ENCODE peak calls at places on chromosomes 1 and 21, in four cellular contexts. P is HepG2, D is GM12878, A is K562. Y is an unnamed sample.

GRCh38 chr21:20388400-20388799 is 609.8 kb upstream of the NCAM2 start:
- DNase-seq in P (no peak), D (no peak), A (no peak), Y (no peak)

GRCh38 chr21:42238185-42238934 is 19.4 kb downstream of the ABCG1 start:
- DNase-seq in P (no peak), D (peak; percentile 57), A (no peak), Y (no peak)

GRCh38 chr1:212979340-212980122 is 29.2 kb downstream of the VASH2 start:
- DNase-seq in P (no peak), D (peak; percentile 96), A (no peak), Y (no peak)

GRCh38 chr1:234325878-234326492 is 47.3 kb upstream of the COA6 start:
- DNase-seq in P (no peak), D (no peak), A (no peak), Y (no peak)

GRCh38 chr1:220281159-220281574 is 8.9 kb upstream of the RAB3GAP2 start:
- DNase-seq in P (no peak), D (no peak), A (no peak), Y (peak; percentile 12)

GRCh38 chr21:30102881-30103280 is 63.7 kb downstream of the CLDN17 start:
- DNase-seq in P (no peak), D (no peak), A (no peak), Y (no peak)

GRCh38 chr1:22801753-22802152 is 91.1 kb downstream of the EPHB2 start:
- DNase-seq in P (no peak), D (no peak), A (no peak), Y (no peak)

GRCh38 chr1:156347337-156347736 is 9.0 kb downstream of the TSACC start:
- DNase-seq in P (no peak), D (no peak), A (no peak), Y (no peak)

GRCh38 chr1:154186177-154186576 is 5.7 kb downstream of the TPM3 start:
- DNase-seq in P (peak; percentile 43), D (no peak), A (peak; percentile 61), Y (peak; percentile 36)

GRCh38 chr21:46108827-46109226 is 10.9 kb downstream of the COL6A2 start:
- DNase-seq in P (no peak), D (no peak), A (no peak), Y (no peak)

GRCh38 chr21:14916676-14917141 is 148.1 kb downstream of the NRIP1 start:
- DNase-seq in P (no peak), D (no peak), A (no peak), Y (no peak)

GRCh38 chr1:62912028-62912638 is 128.2 kb downstream of the ATG4C start:
- DNase-seq in P (peak; percentile 9), D (no peak), A (peak; percentile 36), Y (peak; percentile 2)

GRCh38 chr1:206797534-206798383 is 25.5 kb upstream of the IL10 start:
- DNase-seq in P (no peak), D (no peak), A (peak; percentile 69), Y (peak; percentile 35)

GRCh38 chr1:226668173-226668560 is 70.9 kb downstream of the ITPKB start:
- DNase-seq in P (no peak), D (no peak), A (no peak), Y (no peak)

GRCh38 chr1:145961109-145961424 is 3.2 kb upstream of the LIX1L start:
- DNase-seq in P (no peak), D (no peak), A (no peak), Y (no peak)

GRCh38 chr1:184773762-184774320 is 19.2 kb upstream of the EDEM3 start:
- DNase-seq in P (no peak), D (no peak), A (no peak), Y (no peak)

GRCh38 chr1:85283475-85284199 is 7.2 kb upstream of the BCL10 start:
- DNase-seq in P (peak; percentile 44), D (no peak), A (peak; percentile 37), Y (peak; percentile 51)

DNA sequence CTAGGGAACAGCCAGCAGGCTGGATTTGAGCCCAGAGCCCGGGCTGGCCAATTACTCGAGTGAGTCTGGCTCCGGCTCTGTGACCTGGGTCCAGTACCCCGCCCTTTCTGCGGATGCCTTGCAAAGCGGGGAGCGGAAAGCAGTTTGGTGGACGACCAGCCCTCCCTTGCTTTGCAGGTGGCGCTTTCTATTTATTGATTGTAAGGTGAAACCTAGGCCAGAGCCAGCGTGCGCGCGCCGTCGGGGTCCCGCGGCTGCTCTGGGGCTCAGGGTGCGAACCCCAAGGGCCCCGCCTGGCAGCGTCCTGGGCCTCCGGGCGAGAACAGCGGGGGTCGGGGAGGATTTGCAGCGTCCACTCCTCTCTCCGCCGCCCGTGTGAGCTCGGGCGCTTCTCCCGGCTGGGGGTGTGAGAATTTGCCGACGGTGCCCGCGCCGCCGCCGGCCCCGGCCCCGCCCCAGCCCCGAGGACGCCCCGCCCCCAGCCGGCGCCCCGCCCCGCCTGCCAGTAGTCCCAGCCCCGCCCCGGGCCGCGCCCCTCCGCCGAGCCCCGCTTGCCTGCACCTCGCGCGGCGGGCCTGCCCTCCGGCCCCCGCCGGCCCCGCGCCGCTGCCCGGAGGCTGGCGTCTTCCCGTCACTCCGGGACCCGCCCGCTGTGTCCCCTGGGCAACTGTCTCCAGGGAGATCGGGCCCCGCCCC is 37.6 kb downstream of the PIK3CD start:
- DNase-seq in P (peak; percentile 48), D (no peak), A (peak; percentile 98), Y (peak; percentile 38)
- TF ChIP-seq KDM1A in P (no peak), D (no peak), A (no peak), Y (no peak)

GRCh38 chr1:223771814-223772770 is 59.8 kb downstream of the CAPN2 start:
- DNase-seq in P (no peak), D (no peak), A (peak; percentile 94), Y (peak; percentile 58)
- TF ChIP-seq ESRRA in P (no peak), D (no peak), A (peak; percentile 66), Y (no peak)

DNA sequence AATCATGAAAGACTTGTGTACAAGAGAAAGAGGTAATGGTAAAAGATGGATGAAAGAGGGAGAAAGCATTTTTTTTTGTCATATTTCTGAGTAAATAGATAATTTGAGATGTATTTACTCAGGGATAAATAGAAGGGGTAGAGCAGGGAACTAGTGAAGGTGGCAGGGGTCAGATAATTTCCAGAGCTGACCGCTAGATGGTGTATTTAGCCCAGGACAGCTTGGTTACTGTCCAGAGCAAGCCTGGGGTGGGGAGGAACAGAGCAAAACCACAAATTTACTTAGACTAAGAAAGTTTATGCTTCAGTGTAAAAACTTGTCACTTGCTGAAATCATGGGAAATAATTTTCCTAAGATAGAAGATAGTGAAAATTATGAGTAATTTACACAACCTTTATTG is 91.5 kb downstream of the XCL2 start:
- DNase-seq in P (no peak), D (no peak), A (peak; percentile 75), Y (peak; percentile 29)
- TF ChIP-seq CTCF in P (no peak), D (peak; percentile 24), A (peak; percentile 72), Y (peak; percentile 33)

GRCh38 chr1:223662943-223663342 is 2.6 kb downstream of the CAPN8 start:
- DNase-seq in P (no peak), D (no peak), A (no peak), Y (no peak)

GRCh38 chr1:223667484-223668182 is 2.1 kb upstream of the CAPN8 start:
- DNase-seq in P (no peak), D (no peak), A (no peak), Y (no peak)

GRCh38 chr1:223665592-223666312 is at the start of gene CAPN8:
- DNase-seq in P (no peak), D (no peak), A (no peak), Y (no peak)

GRCh38 chr1:223659711-223660110 is 5.8 kb downstream of the CAPN8 start:
- DNase-seq in P (no peak), D (no peak), A (no peak), Y (no peak)

GRCh38 chr1:223664106-223664505 is 1.4 kb downstream of the CAPN8 start:
- DNase-seq in P (no peak), D (no peak), A (no peak), Y (no peak)
- TF ChIP-seq KDM1A in P (no peak), D (no peak), A (no peak), Y (no peak)